ENCODE peak calls at places on chromosomes 2 and 18, in six cellular contexts. L is heart left ventricle; J is Peyer's patch; C is CD8-positive, alpha-beta T cell; P is AG04450; H is cardiac muscle cell. B is an unnamed sample.

GRCh38 chr2:120791961-120792295 is 56.3 kb downstream of the GLI2 start:
- DNase-seq in C (no peak), H (no peak), P (no peak), J (no peak), L (no peak), B (no peak)

GRCh38 chr18:55570966-55571365 is 17.0 kb downstream of the TCF4 start:
- DNase-seq in C (no peak), H (no peak), J (no peak), L (no peak), P (no peak), B (no peak)

GRCh38 chr18:68840554-68841263 is 42.8 kb downstream of the CCDC102B start:
- DNase-seq in C (no peak), L (peak), P (peak), H (peak), J (no peak), B (peak)

GRCh38 chr2:104547251-104547650 is 306.7 kb upstream of the POU3F3 start:
- DNase-seq in P (no peak), L (no peak), H (no peak), C (no peak), J (no peak), B (no peak)

GRCh38 chr2:172834881-172835280 is 99.2 kb downstream of the RAPGEF4 start:
- DNase-seq in J (no peak), L (no peak), H (no peak), C (no peak), P (no peak), B (no peak)

GRCh38 chr2:12261993-12262680 is 454.6 kb upstream of the TRIB2 start:
- DNase-seq in C (no peak), H (no peak), J (no peak), P (no peak), L (no peak), B (peak)

GRCh38 chr18:54949588-54949987 is 9.7 kb downstream of the CCDC68 start:
- DNase-seq in L (no peak), P (no peak), J (no peak), C (no peak), H (no peak), B (no peak)

GRCh38 chr2:20625920-20626697 is 24.8 kb downstream of the HS1BP3 start:
- DNase-seq in H (no peak), L (no peak), P (no peak), J (peak), C (no peak), B (peak)

GRCh38 chr2:81835318-81836000 is 1530.9 kb upstream of the LRRTM1 start:
- DNase-seq in J (no peak), L (no peak), H (peak), C (no peak), P (no peak), B (peak)

GRCh38 chr2:204862809-204863208 is 317.5 kb downstream of the PARD3B start:
- DNase-seq in C (no peak), H (no peak), J (no peak), P (no peak), L (no peak), B (no peak)

GRCh38 chr2:170339324-170339723 is 161.4 kb downstream of the MYO3B start:
- DNase-seq in P (no peak), L (no peak), C (no peak), H (no peak), J (no peak), B (no peak)

GRCh38 chr2:96274355-96275056 is 8.5 kb downstream of the CIAO1 start:
- DNase-seq in H (no peak), J (no peak), L (no peak), P (no peak), C (no peak), B (no peak)

GRCh38 chr18:22286576-22286975 is 117.2 kb downstream of the GATA6 start:
- DNase-seq in H (peak), L (no peak), C (no peak), J (peak), P (no peak), B (no peak)

GRCh38 chr2:121977326-121977725 is 221.9 kb downstream of the TSN start:
- DNase-seq in J (no peak), L (no peak), P (no peak), H (no peak), C (no peak), B (peak)

GRCh38 chr18:56575819-56576663 is 62.4 kb downstream of the TXNL1 start:
- DNase-seq in J (no peak), H (peak), C (no peak), P (peak), L (peak), B (peak)

GRCh38 chr18:50830544-50830943 is 10.7 kb upstream of the MRO start:
- DNase-seq in C (no peak), H (no peak), P (no peak), L (peak), J (no peak), B (no peak)

GRCh38 chr2:128535928-128536327 is 217.3 kb upstream of the HS6ST1 start:
- DNase-seq in H (peak), J (no peak), C (no peak), L (no peak), P (peak), B (peak)

GRCh38 chr2:119480718-119481142 is 43.6 kb downstream of the SCTR start:
- DNase-seq in H (peak), J (no peak), L (no peak), C (no peak), P (no peak), B (no peak)

GRCh38 chr2:32484907-32485306 is 128.1 kb downstream of the BIRC6 start:
- DNase-seq in P (peak), H (peak), J (no peak), C (no peak), L (no peak), B (peak)

GRCh38 chr2:109471656-109472055 is 142.1 kb downstream of the SEPTIN10 start:
- DNase-seq in L (no peak), J (peak), P (no peak), C (no peak), H (no peak), B (no peak)

GRCh38 chr2:124080281-124081153 is 55.4 kb downstream of the CNTNAP5 start:
- DNase-seq in J (no peak), H (no peak), L (no peak), P (no peak), C (no peak), B (no peak)

GRCh38 chr18:28684746-28685145 is 507.8 kb upstream of the CDH2 start:
- DNase-seq in L (no peak), P (no peak), C (no peak), J (no peak), H (no peak), B (no peak)

GRCh38 chr2:170596576-170596975 is 118.6 kb upstream of the SP5 start:
- DNase-seq in P (no peak), H (no peak), J (no peak), L (no peak), C (no peak), B (no peak)

GRCh38 chr2:7620255-7620654 is 703.0 kb downstream of the RNF144A start:
- DNase-seq in C (no peak), H (no peak), J (no peak), P (no peak), L (no peak), B (no peak)

GRCh38 chr2:71492112-71492511 is 38.8 kb downstream of the DYSF start:
- DNase-seq in L (peak), C (no peak), J (no peak), P (no peak), H (peak), B (no peak)

GRCh38 chr2:107727318-107727717 is 99.4 kb upstream of the RGPD4 start:
- DNase-seq in P (no peak), L (no peak), C (no peak), J (no peak), H (no peak), B (no peak)

GRCh38 chr2:240472078-240472790 is 36.8 kb downstream of the GPC1 start:
- DNase-seq in L (no peak), P (no peak), J (no peak), C (no peak), H (no peak), B (no peak)

GRCh38 chr18:59141294-59142068 is 1.8 kb downstream of the SEC11C start:
- DNase-seq in H (no peak), J (no peak), L (no peak), C (no peak), P (no peak), B (no peak)

GRCh38 chr18:52392160-52392559 is 52.2 kb downstream of the DCC start:
- DNase-seq in L (no peak), C (no peak), H (no peak), P (no peak), J (no peak), B (peak)

GRCh38 chr2:157874997-157875719 is 972 bp downstream of the ACVR1 start:
- DNase-seq in P (peak), H (peak), C (no peak), J (no peak), L (peak), B (peak)

GRCh38 chr18:77206676-77207370 is 42.8 kb upstream of the GALR1 start:
- DNase-seq in L (peak), P (peak), J (no peak), C (no peak), H (peak), B (peak)

GRCh38 chr18:77209587-77209986 is 40.1 kb upstream of the GALR1 start:
- DNase-seq in C (no peak), P (peak), J (no peak), H (peak), L (no peak), B (peak)

GRCh38 chr18:77207540-77207939 is 42.1 kb upstream of the GALR1 start:
- DNase-seq in L (peak), P (peak), J (no peak), H (peak), C (peak), B (peak)

GRCh38 chr18:77210249-77210648 is 39.4 kb upstream of the GALR1 start:
- DNase-seq in H (no peak), J (no peak), P (no peak), C (no peak), L (no peak), B (no peak)

GRCh38 chr18:77208969-77209368 is 40.7 kb upstream of the GALR1 start:
- DNase-seq in L (peak), H (peak), J (no peak), C (peak), P (no peak), B (peak)
- H3K4me3 ChIP-seq in L (peak), H (no peak), J (no peak), C (peak), P (no peak), B (peak)

DNA sequence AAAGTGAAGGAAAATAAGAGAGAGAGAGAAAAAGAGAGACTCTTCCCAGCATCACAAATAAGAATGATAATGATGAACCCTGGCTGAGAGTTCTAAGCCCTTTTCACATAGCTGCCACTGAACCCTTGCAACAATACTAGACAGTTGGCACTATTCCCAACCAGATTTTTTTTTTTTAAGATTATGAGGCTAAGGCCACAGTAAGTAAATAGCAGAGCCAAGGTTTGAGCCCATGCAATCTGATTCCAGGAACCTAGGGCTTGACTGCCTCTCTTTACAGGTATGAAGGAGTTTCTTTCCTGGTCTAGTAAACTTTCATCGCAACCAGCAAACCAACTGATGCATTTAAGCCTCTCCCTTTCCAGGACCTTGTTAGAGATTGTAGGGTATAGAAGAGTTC is 424.6 kb downstream of the NCKAP5 start:
- DNase-seq in L (no peak), P (no peak), H (no peak), J (no peak), C (no peak), B (no peak)
- H3K4me3 ChIP-seq in L (no peak), P (no peak), H (no peak), J (no peak), C (no peak), B (no peak)

GRCh38 chr18:47246027-47246971 is 5.2 kb downstream of the SKOR2 start:
- DNase-seq in L (no peak), C (no peak), H (no peak), J (no peak), P (no peak), B (no peak)
- H3K4me3 ChIP-seq in L (no peak), C (no peak), H (no peak), J (no peak), P (no peak), B (no peak)

DNA sequence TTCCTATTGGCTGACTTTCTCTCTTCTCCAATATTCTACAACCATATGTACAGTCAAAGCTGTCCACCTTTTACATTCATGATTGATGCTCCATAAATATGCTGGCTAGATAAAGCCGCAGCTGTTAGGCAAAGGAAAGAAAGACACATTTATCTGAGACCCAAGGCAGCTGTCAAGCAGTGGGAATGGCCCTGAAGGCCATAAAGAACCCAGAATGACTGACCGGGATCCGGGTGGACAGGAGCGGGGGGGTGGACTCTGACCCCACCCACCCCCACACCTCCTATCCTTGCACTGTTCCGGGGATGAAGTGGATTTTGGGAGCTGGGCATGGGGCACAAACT is 116.4 kb downstream of the RTP5 start:
- DNase-seq in C (no peak), J (peak), L (no peak), H (no peak), P (no peak), B (no peak)
- H3K4me3 ChIP-seq in C (no peak), J (no peak), L (no peak), H (no peak), P (no peak), B (no peak)

GRCh38 chr2:40289771-40290404 is 162.0 kb downstream of the SLC8A1 start:
- DNase-seq in H (no peak), P (no peak), L (no peak), J (no peak), C (no peak), B (no peak)
- H3K4me3 ChIP-seq in H (no peak), P (no peak), L (peak), J (no peak), C (no peak), B (no peak)

GRCh38 chr18:31268985-31269406 is 49.0 kb upstream of the DSG1 start:
- DNase-seq in J (no peak), P (no peak), C (no peak), L (no peak), H (no peak), B (peak)
- H3K4me3 ChIP-seq in J (no peak), P (no peak), C (no peak), L (no peak), H (no peak), B (no peak)

GRCh38 chr2:64101141-64101591 is 43.1 kb downstream of the PELI1 start:
- DNase-seq in J (no peak), H (peak), C (no peak), P (no peak), L (no peak), B (no peak)
- H3K4me3 ChIP-seq in J (no peak), H (no peak), C (no peak), P (no peak), L (no peak), B (no peak)

GRCh38 chr18:3279201-3280185 is 17.6 kb downstream of the MYL12B start:
- DNase-seq in C (no peak), L (no peak), P (no peak), J (no peak), H (no peak), B (no peak)
- H3K4me3 ChIP-seq in C (no peak), L (no peak), P (no peak), J (no peak), H (no peak), B (no peak)